ENCODE peak calls at places on chromosomes 6 and 20, in seven cellular contexts. One of them, this sample, is unnamed.

GRCh38 chr6:156102129-156102528 is 646.5 kb upstream of the NOX3 start:
- DNase-seq in MV-4-11: no peak
- DNase-seq in bronchial epithelial cell: peak; percentile 5
- DNase-seq in HEK293T: peak; percentile 44
- DNase-seq in GM20000: no peak
- DNase-seq in KBM-7: no peak
- DNase-seq in cerebellar nuclear complex: no peak
- DNase-seq in this sample: no peak

GRCh38 chr20:59940956-59941294 is 736 bp downstream of the FAM217B start:
- DNase-seq in HEK293T: no peak
- DNase-seq in GM20000: no peak
- DNase-seq in MV-4-11: no peak
- DNase-seq in bronchial epithelial cell: no peak
- DNase-seq in KBM-7: no peak
- DNase-seq in cerebellar nuclear complex: no peak
- DNase-seq in this sample: no peak

GRCh38 chr6:66508433-66508832 is 801.4 kb upstream of the EYS start:
- DNase-seq in bronchial epithelial cell: peak; percentile 9
- DNase-seq in HEK293T: no peak
- DNase-seq in GM20000: no peak
- DNase-seq in MV-4-11: peak; percentile 14
- DNase-seq in KBM-7: no peak
- DNase-seq in cerebellar nuclear complex: no peak
- DNase-seq in this sample: no peak

GRCh38 chr6:39102821-39103136 is 12.2 kb downstream of the SAYSD1 start:
- DNase-seq in HEK293T: no peak
- DNase-seq in bronchial epithelial cell: no peak
- DNase-seq in KBM-7: no peak
- DNase-seq in cerebellar nuclear complex: no peak
- DNase-seq in MV-4-11: no peak
- DNase-seq in GM20000: no peak
- DNase-seq in this sample: no peak

GRCh38 chr20:4509825-4510522 is 211.7 kb upstream of the PRND start:
- DNase-seq in bronchial epithelial cell: peak; percentile 39
- DNase-seq in KBM-7: no peak
- DNase-seq in HEK293T: no peak
- DNase-seq in cerebellar nuclear complex: no peak
- DNase-seq in MV-4-11: peak; percentile 29
- DNase-seq in GM20000: no peak
- DNase-seq in this sample: no peak

GRCh38 chr20:39641423-39641822 is 679.3 kb downstream of the DHX35 start:
- DNase-seq in KBM-7: no peak
- DNase-seq in HEK293T: no peak
- DNase-seq in cerebellar nuclear complex: no peak
- DNase-seq in bronchial epithelial cell: no peak
- DNase-seq in GM20000: no peak
- DNase-seq in MV-4-11: no peak
- DNase-seq in this sample: no peak

GRCh38 chr6:45163952-45164766 is 164.0 kb upstream of the RUNX2 start:
- DNase-seq in MV-4-11: no peak
- DNase-seq in KBM-7: no peak
- DNase-seq in HEK293T: no peak
- DNase-seq in cerebellar nuclear complex: no peak
- DNase-seq in GM20000: peak; percentile 37
- DNase-seq in bronchial epithelial cell: peak; percentile 95
- DNase-seq in this sample: peak; percentile 38

GRCh38 chr20:20520776-20521175 is 152.9 kb downstream of the INSM1 start:
- DNase-seq in bronchial epithelial cell: peak; percentile 96
- DNase-seq in MV-4-11: no peak
- DNase-seq in HEK293T: no peak
- DNase-seq in KBM-7: no peak
- DNase-seq in GM20000: no peak
- DNase-seq in cerebellar nuclear complex: no peak
- DNase-seq in this sample: no peak

GRCh38 chr20:26209171-26209941 is 512.7 kb upstream of the ZNF337 start:
- DNase-seq in bronchial epithelial cell: peak; percentile 15
- DNase-seq in HEK293T: no peak
- DNase-seq in MV-4-11: no peak
- DNase-seq in cerebellar nuclear complex: no peak
- DNase-seq in GM20000: peak; percentile 15
- DNase-seq in KBM-7: no peak
- DNase-seq in this sample: peak; percentile 17

GRCh38 chr20:60302875-60303274 is 344.7 kb downstream of the CDH26 start:
- DNase-seq in cerebellar nuclear complex: no peak
- DNase-seq in GM20000: no peak
- DNase-seq in KBM-7: no peak
- DNase-seq in HEK293T: no peak
- DNase-seq in MV-4-11: no peak
- DNase-seq in bronchial epithelial cell: peak; percentile 15
- DNase-seq in this sample: no peak

GRCh38 chr20:57618091-57618765 is 2.0 kb downstream of the ZBP1 start:
- DNase-seq in GM20000: no peak
- DNase-seq in cerebellar nuclear complex: no peak
- DNase-seq in MV-4-11: no peak
- DNase-seq in HEK293T: no peak
- DNase-seq in bronchial epithelial cell: peak; percentile 83
- DNase-seq in KBM-7: no peak
- DNase-seq in this sample: no peak

GRCh38 chr6:169622618-169623017 is 79.2 kb downstream of the WDR27 start:
- DNase-seq in MV-4-11: peak; percentile 28
- DNase-seq in bronchial epithelial cell: peak; percentile 30
- DNase-seq in cerebellar nuclear complex: no peak
- DNase-seq in KBM-7: no peak
- DNase-seq in GM20000: no peak
- DNase-seq in HEK293T: no peak
- DNase-seq in this sample: no peak

GRCh38 chr20:50744143-50744792 is 12.9 kb downstream of the PARD6B start:
- DNase-seq in cerebellar nuclear complex: no peak
- DNase-seq in bronchial epithelial cell: peak; percentile 84
- DNase-seq in HEK293T: peak; percentile 59
- DNase-seq in GM20000: no peak
- DNase-seq in MV-4-11: peak; percentile 9
- DNase-seq in KBM-7: no peak
- DNase-seq in this sample: no peak

GRCh38 chr6:36187446-36187845 is 9.1 kb upstream of the BRPF3 start:
- DNase-seq in bronchial epithelial cell: no peak
- DNase-seq in GM20000: no peak
- DNase-seq in HEK293T: no peak
- DNase-seq in cerebellar nuclear complex: no peak
- DNase-seq in KBM-7: peak; percentile 25
- DNase-seq in MV-4-11: peak; percentile 34
- DNase-seq in this sample: no peak

GRCh38 chr6:3913077-3913957 is 64.1 kb downstream of the FAM50B start:
- DNase-seq in HEK293T: peak; percentile 23
- DNase-seq in GM20000: no peak
- DNase-seq in bronchial epithelial cell: peak; percentile 99
- DNase-seq in cerebellar nuclear complex: no peak
- DNase-seq in KBM-7: no peak
- DNase-seq in MV-4-11: no peak
- DNase-seq in this sample: no peak

GRCh38 chr6:106974337-106974998 is at the start of gene CD24:
- DNase-seq in bronchial epithelial cell: no peak
- DNase-seq in MV-4-11: no peak
- DNase-seq in GM20000: peak; percentile 21
- DNase-seq in cerebellar nuclear complex: no peak
- DNase-seq in KBM-7: no peak
- DNase-seq in HEK293T: peak; percentile 22
- DNase-seq in this sample: peak; percentile 55

GRCh38 chr6:146200136-146200708 is 171.4 kb downstream of the GRM1 start:
- DNase-seq in bronchial epithelial cell: no peak
- DNase-seq in cerebellar nuclear complex: no peak
- DNase-seq in HEK293T: no peak
- DNase-seq in KBM-7: no peak
- DNase-seq in MV-4-11: no peak
- DNase-seq in GM20000: no peak
- DNase-seq in this sample: no peak

GRCh38 chr6:30287139-30287538 is 39.6 kb upstream of the TRIM39 start:
- DNase-seq in bronchial epithelial cell: no peak
- DNase-seq in HEK293T: no peak
- DNase-seq in MV-4-11: no peak
- DNase-seq in cerebellar nuclear complex: no peak
- DNase-seq in GM20000: no peak
- DNase-seq in KBM-7: no peak
- DNase-seq in this sample: no peak

GRCh38 chr6:169652896-169653295 is 48.9 kb downstream of the WDR27 start:
- DNase-seq in cerebellar nuclear complex: no peak
- DNase-seq in MV-4-11: no peak
- DNase-seq in KBM-7: no peak
- DNase-seq in HEK293T: no peak
- DNase-seq in bronchial epithelial cell: no peak
- DNase-seq in GM20000: no peak
- DNase-seq in this sample: no peak

GRCh38 chr20:59064214-59064722 is 21.7 kb upstream of the PRELID3B start:
- DNase-seq in HEK293T: no peak
- DNase-seq in GM20000: no peak
- DNase-seq in KBM-7: no peak
- DNase-seq in cerebellar nuclear complex: no peak
- DNase-seq in MV-4-11: no peak
- DNase-seq in bronchial epithelial cell: peak; percentile 78
- DNase-seq in this sample: no peak

GRCh38 chr6:126539022-126539421 is 199.1 kb downstream of the CENPW start:
- DNase-seq in cerebellar nuclear complex: no peak
- DNase-seq in HEK293T: no peak
- DNase-seq in bronchial epithelial cell: peak; percentile 90
- DNase-seq in GM20000: no peak
- DNase-seq in MV-4-11: no peak
- DNase-seq in KBM-7: no peak
- DNase-seq in this sample: no peak

GRCh38 chr20:33444797-33445560 is 1.4 kb upstream of the SNTA1 start:
- DNase-seq in HEK293T: no peak
- DNase-seq in GM20000: no peak
- DNase-seq in MV-4-11: peak; percentile 2
- DNase-seq in bronchial epithelial cell: peak; percentile 32
- DNase-seq in KBM-7: no peak
- DNase-seq in cerebellar nuclear complex: no peak
- DNase-seq in this sample: no peak

GRCh38 chr20:58131111-58131510 is 97.3 kb downstream of the ANKRD60 start:
- DNase-seq in bronchial epithelial cell: peak; percentile 28
- DNase-seq in cerebellar nuclear complex: no peak
- DNase-seq in KBM-7: no peak
- DNase-seq in GM20000: no peak
- DNase-seq in MV-4-11: no peak
- DNase-seq in HEK293T: no peak
- DNase-seq in this sample: no peak

GRCh38 chr6:21494505-21494904 is 99.0 kb upstream of the SOX4 start:
- DNase-seq in MV-4-11: no peak
- DNase-seq in bronchial epithelial cell: no peak
- DNase-seq in HEK293T: no peak
- DNase-seq in GM20000: no peak
- DNase-seq in KBM-7: no peak
- DNase-seq in cerebellar nuclear complex: no peak
- DNase-seq in this sample: no peak

GRCh38 chr6:124009372-124009765 is 205.7 kb downstream of the NKAIN2 start:
- DNase-seq in KBM-7: no peak
- DNase-seq in HEK293T: no peak
- DNase-seq in MV-4-11: no peak
- DNase-seq in bronchial epithelial cell: no peak
- DNase-seq in cerebellar nuclear complex: no peak
- DNase-seq in GM20000: no peak
- DNase-seq in this sample: no peak

GRCh38 chr20:32474967-32475819 is 109.9 kb downstream of the NOL4L start:
- DNase-seq in KBM-7: peak; percentile 84
- DNase-seq in MV-4-11: no peak
- DNase-seq in bronchial epithelial cell: peak; percentile 65
- DNase-seq in GM20000: peak; percentile 83
- DNase-seq in HEK293T: no peak
- DNase-seq in cerebellar nuclear complex: no peak
- DNase-seq in this sample: peak; percentile 90

GRCh38 chr6:436308-437041 is 44.9 kb downstream of the IRF4 start:
- DNase-seq in MV-4-11: no peak
- DNase-seq in cerebellar nuclear complex: no peak
- DNase-seq in KBM-7: no peak
- DNase-seq in HEK293T: no peak
- DNase-seq in bronchial epithelial cell: no peak
- DNase-seq in GM20000: no peak
- DNase-seq in this sample: no peak

GRCh38 chr20:57378107-57378506 is 13.1 kb upstream of the RBM38 start:
- DNase-seq in bronchial epithelial cell: no peak
- DNase-seq in MV-4-11: no peak
- DNase-seq in cerebellar nuclear complex: no peak
- DNase-seq in HEK293T: no peak
- DNase-seq in GM20000: no peak
- DNase-seq in KBM-7: no peak
- DNase-seq in this sample: no peak